ENCODE peak calls at places on chromosomes 7 and 10, in nine cellular contexts. C is B cell; M is MCF 10A; Z is heart left ventricle; S is thoracic aorta; J is stimulated activated CD4-positive, alpha-beta T cell treated with anti-CD3 and anti-CD28 coated beads, Interleukin-1b, Interleukin-23, amount 100 ng/mL, for 1 hour; H is progenitor cell of endocrine pancreas; D is NCI-H748 treated with DMSO at 0.1 percent for 48 hours; Q is NCI-H345. I is an unnamed sample.

GRCh38 chr10:27714349-27714748 is 31.3 kb downstream of the MKX start:
- DNase-seq in H (no peak), J (no peak), Q (no peak), M (no peak), C (no peak), D (no peak), Z (no peak), S (no peak), I (no peak)

GRCh38 chr10:71726673-71727428 is 7.3 kb upstream of the C10orf105 start:
- DNase-seq in D (no peak), M (no peak), H (no peak), Q (no peak), Z (no peak), C (peak; percentile 47), J (no peak), S (no peak), I (no peak)

GRCh38 chr7:106523482-106523881 is 137.5 kb downstream of the CCDC71L start:
- DNase-seq in S (no peak), Q (no peak), J (no peak), M (peak; percentile 16), D (no peak), Z (no peak), C (no peak), H (no peak), I (no peak)

GRCh38 chr7:157437519-157438061 is 100.8 kb downstream of the DNAJB6 start:
- DNase-seq in Q (no peak), H (no peak), S (no peak), D (no peak), C (no peak), M (no peak), J (no peak), Z (no peak), I (no peak)

GRCh38 chr7:65509368-65510186 is 135.9 kb downstream of the ZNF92 start:
- DNase-seq in M (no peak), S (no peak), Q (no peak), C (peak; percentile 56), D (peak; percentile 28), J (no peak), Z (no peak), H (no peak), I (no peak)

GRCh38 chr7:30800785-30801252 is 29.6 kb downstream of the MINDY4 start:
- DNase-seq in D (peak; percentile 45), Q (peak; percentile 68), J (no peak), H (no peak), C (peak; percentile 39), S (no peak), M (peak; percentile 80), Z (peak; percentile 59), I (peak; percentile 76)

GRCh38 chr10:31317652-31318381 is 1.2 kb upstream of the ZEB1 start:
- DNase-seq in C (no peak), Q (no peak), D (no peak), S (no peak), H (no peak), Z (no peak), M (no peak), J (peak; percentile 53), I (no peak)

GRCh38 chr7:30041526-30042269 is 13.5 kb downstream of the PLEKHA8 start:
- DNase-seq in D (no peak), Z (no peak), Q (no peak), H (no peak), M (no peak), C (no peak), J (no peak), S (no peak), I (no peak)

GRCh38 chr10:27359792-27360320 is 119.3 kb upstream of the ACBD5 start:
- DNase-seq in D (no peak), J (no peak), M (no peak), H (no peak), Q (no peak), C (no peak), Z (no peak), S (no peak), I (no peak)

GRCh38 chr7:47528471-47528870 is 53.4 kb downstream of the TNS3 start:
- DNase-seq in Z (no peak), J (no peak), H (no peak), M (no peak), S (no peak), D (no peak), Q (no peak), C (no peak), I (no peak)

GRCh38 chr10:132961420-132961803 is 19.0 kb upstream of the CFAP46 start:
- DNase-seq in S (no peak), Z (no peak), M (no peak), Q (no peak), D (no peak), J (no peak), C (no peak), H (no peak), I (no peak)

GRCh38 chr10:88209231-88209630 is 345.8 kb downstream of the PTEN start:
- DNase-seq in J (no peak), M (no peak), S (no peak), Q (no peak), C (no peak), Z (no peak), H (no peak), D (no peak), I (no peak)

GRCh38 chr10:101612086-101612485 is 24.0 kb downstream of the DPCD start:
- DNase-seq in H (no peak), C (no peak), Z (no peak), J (no peak), M (no peak), S (no peak), Q (no peak), D (no peak), I (no peak)

I was measured in lower leg skin.